ENCODE peak calls at places on chromosomes 12 and 14, in ten cellular contexts. U is stomach, F is mammary epithelial cell, E is uterus, Y is esophagus squamous epithelium, J is left ventricle myocardium inferior, O is hepatocyte, S is pancreas, A is adrenal gland, K is IMR-90. L is an unnamed sample.

GRCh38 chr14:69634871-69635270 is 23.5 kb downstream of the SUSD6 start:
- DNase-seq in J (no peak), F (no peak), O (no peak), A (no peak), Y (no peak), K (no peak), E (no peak), S (no peak), U (no peak), L (no peak)

GRCh38 chr14:55440385-55440784 is at the start of gene TBPL2:
- DNase-seq in S (no peak), Y (no peak), O (peak; percentile 35), J (no peak), K (no peak), U (no peak), F (no peak), A (no peak), E (no peak), L (no peak)

GRCh38 chr12:69254046-69254445 is 14.7 kb downstream of the CPSF6 start:
- DNase-seq in K (peak; percentile 46), A (no peak), E (no peak), J (no peak), O (peak; percentile 41), S (no peak), F (peak; percentile 21), U (no peak), Y (no peak), L (no peak)

GRCh38 chr14:104972301-104973211 is 5.6 kb downstream of the AHNAK2 start:
- DNase-seq in S (peak; percentile 53), U (peak; percentile 77), K (no peak), E (peak; percentile 80), J (peak; percentile 17), A (no peak), O (peak; percentile 85), Y (no peak), F (peak; percentile 96), L (peak; percentile 20)

GRCh38 chr14:100230361-100230760 is 8.6 kb upstream of the YY1 start:
- DNase-seq in O (no peak), A (no peak), S (no peak), Y (no peak), J (no peak), E (no peak), K (no peak), U (no peak), F (no peak), L (no peak)

GRCh38 chr12:45575417-45575816 is 154.1 kb upstream of the ARID2 start:
- DNase-seq in K (no peak), E (no peak), S (no peak), F (no peak), U (no peak), Y (no peak), A (no peak), O (no peak), J (no peak), L (no peak)

GRCh38 chr12:96473394-96474093 is 15.8 kb upstream of the CFAP54 start:
- DNase-seq in Y (no peak), E (no peak), F (no peak), O (no peak), S (no peak), J (no peak), A (no peak), K (peak; percentile 76), U (no peak), L (no peak)

GRCh38 chr12:53564276-53564675 is 57.0 kb upstream of the NPFF start:
- DNase-seq in U (no peak), S (no peak), K (no peak), A (no peak), F (no peak), J (no peak), Y (no peak), O (no peak), E (no peak), L (no peak)

GRCh38 chr12:88113871-88114270 is 28.0 kb downstream of the CEP290 start:
- DNase-seq in A (no peak), O (no peak), F (peak; percentile 6), J (no peak), E (no peak), S (no peak), Y (no peak), U (no peak), K (peak; percentile 21), L (no peak)

GRCh38 chr12:105025890-105026289 is 39.8 kb downstream of the NOPCHAP1 start:
- DNase-seq in Y (no peak), O (peak; percentile 43), K (peak; percentile 79), E (peak; percentile 59), A (peak; percentile 43), F (no peak), J (no peak), U (peak; percentile 60), S (peak; percentile 54), L (no peak)

GRCh38 chr12:96103067-96103650 is 67.8 kb upstream of the LTA4H start:
- DNase-seq in S (no peak), A (no peak), E (peak; percentile 38), Y (no peak), O (no peak), F (no peak), J (peak; percentile 27), U (no peak), K (no peak), L (peak; percentile 48)

GRCh38 chr12:107311682-107312081 is 218.3 kb upstream of the CRY1 start:
- DNase-seq in U (no peak), K (no peak), Y (no peak), O (no peak), S (no peak), A (no peak), J (no peak), F (no peak), E (no peak), L (no peak)

GRCh38 chr14:73753043-73753886 is 39.1 kb upstream of the PNMA1 start:
- DNase-seq in K (no peak), U (peak; percentile 76), O (peak; percentile 77), S (no peak), F (no peak), Y (no peak), A (peak; percentile 31), J (peak; percentile 62), E (peak; percentile 77), L (peak; percentile 60)

GRCh38 chr14:89625208-89625987 is 208.4 kb upstream of the FOXN3 start:
- DNase-seq in J (peak; percentile 47), U (no peak), O (peak; percentile 55), K (no peak), S (peak; percentile 31), A (peak; percentile 37), F (no peak), E (no peak), Y (no peak), L (peak; percentile 47)

GRCh38 chr14:104138098-104138890 is at the start of gene KIF26A:
- DNase-seq in O (peak; percentile 72), U (no peak), J (peak; percentile 60), A (peak; percentile 55), K (no peak), E (no peak), Y (no peak), S (peak; percentile 43), F (no peak), L (peak; percentile 93)

GRCh38 chr12:77401062-77401461 is 335.7 kb upstream of the E2F7 start:
- DNase-seq in S (no peak), U (no peak), O (no peak), F (peak; percentile 55), E (no peak), A (no peak), K (no peak), J (no peak), Y (no peak), L (no peak)

GRCh38 chr12:27934278-27934677 is 38.3 kb downstream of the PTHLH start:
- DNase-seq in S (no peak), U (no peak), O (no peak), F (no peak), J (no peak), Y (no peak), A (no peak), K (peak; percentile 53), E (no peak), L (no peak)

GRCh38 chr14:33356167-33356566 is 417.5 kb downstream of the NPAS3 start:
- DNase-seq in O (no peak), K (no peak), U (no peak), A (no peak), E (no peak), F (no peak), J (no peak), Y (no peak), S (no peak), L (no peak)

GRCh38 chr12:11805043-11805442 is 155.6 kb downstream of the ETV6 start:
- DNase-seq in Y (no peak), J (no peak), U (no peak), A (no peak), K (no peak), O (no peak), E (no peak), S (no peak), F (no peak), L (no peak)
- TF ChIP-seq CTCF in Y (no peak), J (no peak), U (no peak), A (no peak), K (no peak), O (no peak), E (no peak), S (no peak), F (no peak), L (peak; percentile 32)

GRCh38 chr14:94011795-94012194 is 14.3 kb upstream of the OTUB2 start:
- DNase-seq in K (no peak), F (peak; percentile 21), S (no peak), U (no peak), E (no peak), Y (no peak), O (no peak), J (no peak), A (no peak), L (no peak)
- H3K36me3 ChIP-seq in K (no peaks in the 10 kb centered on the region), F (no peaks in the 10 kb centered on the region), S (no peaks in the 10 kb centered on the region), U (no peaks in the 10 kb centered on the region), E (no peaks in the 10 kb centered on the region), Y (no peaks in the 10 kb centered on the region), O (no peaks in the 10 kb centered on the region), J (no peaks in the 10 kb centered on the region), A (no peaks in the 10 kb centered on the region), L (no peaks in the 10 kb centered on the region)

DNA sequence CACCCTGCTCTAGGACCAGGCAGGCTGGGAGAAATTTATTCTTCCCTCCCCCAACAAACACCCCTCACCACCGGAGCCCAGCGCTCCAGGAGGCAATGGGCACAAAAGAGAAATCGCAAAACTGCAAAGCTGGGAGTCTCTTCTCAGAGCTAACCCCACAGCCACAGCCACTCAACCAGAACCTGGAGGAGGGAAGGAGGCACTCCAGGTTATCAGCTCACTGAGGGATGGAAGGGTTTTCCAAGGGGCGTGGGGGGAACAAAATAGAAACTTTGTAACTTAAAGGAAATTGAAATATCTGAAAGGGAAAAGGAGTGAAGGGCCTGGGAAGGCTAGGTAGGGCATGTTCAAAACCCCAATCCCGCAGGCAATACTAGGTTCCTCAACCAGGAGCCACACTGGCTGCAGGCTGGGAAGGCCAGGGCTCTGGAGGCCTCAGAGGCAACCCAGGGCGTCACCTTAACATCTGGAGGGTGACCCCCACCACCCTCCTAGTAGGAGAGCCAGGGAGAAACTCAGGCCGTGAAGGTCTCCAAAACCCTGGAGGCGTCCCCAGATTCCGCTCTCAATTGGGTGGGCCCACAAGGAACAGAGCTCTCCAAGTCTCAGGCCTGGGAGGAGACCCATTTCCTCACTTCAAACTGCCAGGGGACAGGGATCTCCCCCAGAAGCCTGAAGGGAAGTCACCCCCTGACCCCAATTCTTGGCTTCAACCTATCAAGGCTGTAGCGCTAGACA is 3.2 kb downstream of the KDM2B start:
- DNase-seq in E (no peak), O (no peak), S (no peak), Y (no peak), F (no peak), U (no peak), A (no peak), K (no peak), J (no peak), L (no peak)
- H3K4me3 ChIP-seq in E (no peak overlapping the region), O (no peak overlapping the region), S (no peak overlapping the region), Y (peak overlapping the region; percentile 80), F (no peak overlapping the region), U (peak overlapping the region; percentile 79), A (no peak overlapping the region), K (no peak overlapping the region), J (peak overlapping the region; percentile 74), L (no peak overlapping the region)

GRCh38 chr14:96693252-96693820 is 103.8 kb upstream of the VRK1 start:
- DNase-seq in O (no peak), K (no peak), J (no peak), E (no peak), U (no peak), F (no peak), Y (no peak), A (no peak), S (no peak), L (no peak)
- TF ChIP-seq CTCF in O (no peak), K (no peak), J (no peak), E (no peak), U (no peak), F (no peak), Y (no peak), A (no peak), S (no peak), L (no peak)

L was measured in BE2C.